ENCODE peak calls at places on chromosomes 3 and 15, in eight cellular contexts. K, G, J, E, W, B, R and Z are unnamed samples.

GRCh38 chr3:124396397-124396796 is 333.9 kb upstream of the UMPS start:
- DNase-seq in J (no peak), W (no peak), K (no peak), E (no peak), G (no peak), B (no peak), R (no peak), Z (no peak)

GRCh38 chr15:58467722-58468436 is 36.1 kb downstream of the LIPC start:
- DNase-seq in K (no peak), E (no peak), J (no peak), B (no peak), R (no peak), W (no peak), G (no peak), Z (no peak)

GRCh38 chr3:168467085-168467714 is 371.5 kb upstream of the GOLIM4 start:
- DNase-seq in E (peak; percentile 76), J (peak; percentile 67), W (no peak), B (peak; percentile 23), K (no peak), R (no peak), G (peak; percentile 44), Z (peak; percentile 6)

GRCh38 chr3:185983495-185984141 is 45.8 kb upstream of the TRA2B start:
- DNase-seq in B (peak; percentile 73), E (peak; percentile 95), K (peak; percentile 75), R (peak; percentile 76), W (no peak), J (peak; percentile 88), G (peak; percentile 86), Z (peak; percentile 85)

GRCh38 chr3:177358968-177359600 is 161.8 kb upstream of the TBL1XR1 start:
- DNase-seq in K (peak; percentile 77), G (peak; percentile 57), E (peak; percentile 80), R (peak; percentile 68), W (peak; percentile 11), B (peak; percentile 75), J (peak; percentile 74), Z (peak; percentile 75)

GRCh38 chr3:56366641-56366984 is 101.7 kb downstream of the ERC2 start:
- DNase-seq in E (no peak), K (no peak), R (no peak), B (no peak), J (peak; percentile 67), W (no peak), G (no peak), Z (no peak)

GRCh38 chr3:102063572-102063971 is 214.3 kb downstream of the NFKBIZ start:
- DNase-seq in J (no peak), B (no peak), E (no peak), G (no peak), K (no peak), W (no peak), R (no peak), Z (no peak)

GRCh38 chr3:141000027-141000663 is 51.0 kb upstream of the SPSB4 start:
- DNase-seq in R (peak; percentile 70), J (peak; percentile 81), W (no peak), B (peak; percentile 81), K (peak; percentile 75), E (peak; percentile 86), G (peak; percentile 82), Z (peak; percentile 58)

GRCh38 chr3:127676456-127676855 is 3.7 kb downstream of the ABTB1 start:
- DNase-seq in B (no peak), E (no peak), J (no peak), W (no peak), R (peak; percentile 10), K (peak; percentile 34), G (no peak), Z (no peak)

GRCh38 chr3:159126261-159127020 is 324.6 kb downstream of the MFSD1 start:
- DNase-seq in K (no peak), B (no peak), R (no peak), G (no peak), W (no peak), E (no peak), J (no peak), Z (no peak)

GRCh38 chr15:39817892-39818291 is 35.3 kb upstream of the FSIP1 start:
- DNase-seq in R (no peak), E (no peak), W (no peak), B (no peak), J (no peak), K (no peak), G (no peak), Z (no peak)

GRCh38 chr3:41143421-41144031 is 55.8 kb upstream of the CTNNB1 start:
- DNase-seq in K (no peak), J (no peak), G (no peak), B (no peak), R (no peak), E (no peak), W (no peak), Z (no peak)

GRCh38 chr3:52705688-52706686 is at the start of the genes GLT8D1 and SPCS1:
- DNase-seq in G (peak; percentile 93), K (peak; percentile 92), E (peak; percentile 93), J (peak; percentile 95), R (peak; percentile 82), B (peak; percentile 94), W (peak; percentile 45), Z (peak; percentile 96)

GRCh38 chr15:55362641-55363040 is 43.6 kb downstream of the PIGB start:
- DNase-seq in W (no peak), K (no peak), J (no peak), G (no peak), R (no peak), B (no peak), E (no peak), Z (no peak)

DNA sequence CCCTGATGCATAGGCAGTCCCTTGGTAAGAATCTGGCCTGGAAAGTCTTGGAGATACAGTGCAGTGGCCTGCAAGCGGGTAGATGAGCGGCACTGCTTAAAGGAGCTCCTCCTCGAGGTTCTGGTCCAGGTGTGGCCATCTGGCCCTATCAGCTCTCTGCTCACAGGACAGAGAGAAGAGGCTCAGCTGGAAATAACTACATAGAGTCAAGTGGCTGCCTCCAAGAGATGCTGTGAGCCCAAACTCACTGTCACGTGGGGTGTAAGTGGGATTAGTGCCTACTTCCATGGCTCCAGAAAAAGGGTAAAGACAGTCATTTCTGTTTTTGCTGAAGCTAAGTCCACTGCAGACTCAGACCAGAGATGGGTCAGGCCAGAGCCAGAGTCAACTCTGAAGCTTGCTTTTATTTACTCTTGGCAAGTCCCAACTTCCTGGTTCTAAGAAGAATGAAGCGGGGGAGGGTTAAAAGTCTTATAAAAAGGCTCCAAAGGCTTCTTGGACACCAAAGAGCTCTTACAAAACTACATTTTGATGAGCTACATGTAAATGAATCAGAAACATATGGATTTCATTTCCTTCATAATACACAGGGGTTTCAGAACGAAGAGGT is 77.2 kb downstream of the PDZRN3 start:
- DNase-seq in W (no peak), K (no peak), E (peak; percentile 29), R (no peak), G (no peak), B (no peak), J (no peak), Z (no peak)
- H3K4me3 ChIP-seq in W (no peak overlapping the region), K (no peak overlapping the region), E (no peak overlapping the region), R (no peak overlapping the region), G (no peak overlapping the region), B (no peak overlapping the region), J (no peak overlapping the region), Z (no peak overlapping the region)

DNA sequence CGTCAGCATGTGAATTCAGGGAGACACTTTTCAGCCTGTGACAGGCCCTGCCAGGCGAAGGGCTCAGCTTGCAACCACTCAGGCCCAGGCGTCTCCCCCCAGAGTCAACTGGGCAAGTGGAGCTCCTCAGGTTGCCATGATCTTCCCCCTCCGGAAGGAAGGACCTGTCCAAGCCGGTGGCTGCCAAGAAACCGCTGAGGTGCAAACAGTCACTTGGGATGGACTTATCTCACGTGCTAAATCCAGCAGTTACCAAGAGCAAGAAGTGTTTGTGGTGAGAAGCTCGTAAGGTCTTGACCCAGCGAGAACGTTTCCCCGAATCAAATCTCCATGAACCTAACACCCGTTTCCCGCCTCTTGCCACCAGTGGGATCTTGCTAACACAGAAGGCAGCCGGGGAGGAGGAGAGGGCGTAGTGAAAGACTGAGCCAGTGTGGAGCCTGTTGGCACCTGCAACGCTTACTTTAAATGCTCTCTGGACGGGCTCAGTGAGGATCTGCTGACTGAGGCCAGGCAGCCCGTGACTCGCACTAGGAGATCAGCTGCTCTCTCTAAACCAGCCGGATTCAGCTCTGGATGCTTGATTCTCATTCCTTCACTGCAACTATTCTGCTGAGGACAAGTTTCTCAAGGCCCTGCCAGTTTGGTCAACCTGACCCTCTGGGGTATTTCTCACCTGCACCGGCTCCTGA is 39.0 kb downstream of the IQSEC1 start:
- DNase-seq in B (peak; percentile 56), G (no peak), W (no peak), R (no peak), E (no peak), J (no peak), K (no peak), Z (no peak)
- H3K27me3 ChIP-seq in B (no peaks in the 10 kb centered on the region), G (no peaks in the 10 kb centered on the region), W (no peaks in the 10 kb centered on the region), R (no peaks in the 10 kb centered on the region), E (no peaks in the 10 kb centered on the region), J (no peaks in the 10 kb centered on the region), K (no peaks in the 10 kb centered on the region), Z (no peaks in the 10 kb centered on the region)

DNA sequence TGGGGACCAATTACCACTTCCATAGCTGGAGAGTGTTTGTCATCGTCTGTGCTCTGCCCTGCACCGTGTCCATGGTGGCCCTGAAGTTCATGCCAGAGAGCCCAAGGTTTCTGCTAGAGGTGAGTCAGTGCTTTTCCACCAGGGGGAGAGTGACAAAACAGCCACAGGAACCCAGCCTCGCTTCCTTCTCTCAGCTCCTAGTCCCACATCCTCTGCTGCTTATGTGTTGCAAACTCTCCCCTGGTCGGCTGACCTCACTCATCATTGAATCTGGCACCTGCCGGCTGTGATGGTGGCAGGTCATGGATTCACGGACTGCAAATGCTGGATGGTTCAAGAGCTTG is 158.4 kb downstream of the SV2B start:
- DNase-seq in J (no peak), R (peak; percentile 85), B (no peak), E (peak; percentile 60), W (no peak), G (no peak), K (no peak), Z (peak; percentile 44)
- H3K4me3 ChIP-seq in J (no peak overlapping the region), R (no peak overlapping the region), B (no peak overlapping the region), E (no peak overlapping the region), W (no peak overlapping the region), G (no peak overlapping the region), K (no peak overlapping the region), Z (no peak overlapping the region)

GRCh38 chr3:94500146-94500545 is 437.3 kb downstream of the NSUN3 start:
- DNase-seq in K (no peak), R (no peak), J (no peak), W (no peak), G (no peak), E (no peak), B (no peak), Z (no peak)

GRCh38 chr3:94494992-94495391 is 432.1 kb downstream of the NSUN3 start:
- DNase-seq in G (no peak), B (no peak), K (no peak), J (no peak), R (no peak), E (no peak), W (no peak), Z (no peak)
- H3K27me3 ChIP-seq in G (no peaks in the 10 kb centered on the region), B (no peaks in the 10 kb centered on the region), K (no peaks in the 10 kb centered on the region), J (no peaks in the 10 kb centered on the region), R (no peaks in the 10 kb centered on the region), E (no peaks in the 10 kb centered on the region), W (no peaks in the 10 kb centered on the region), Z (no peaks in the 10 kb centered on the region)

GRCh38 chr3:180990494-180990893 is 958 bp upstream of the DNAJC19 start:
- DNase-seq in R (no peak), B (no peak), G (no peak), J (no peak), E (no peak), K (no peak), W (no peak), Z (no peak)
- H3K4me3 ChIP-seq in R (peak overlapping the region; percentile 69), B (peak overlapping the region; percentile 96), G (peak overlapping the region; percentile 85), J (peak overlapping the region; percentile 67), E (peak overlapping the region; percentile 80), K (peak overlapping the region; percentile 82), W (peak overlapping the region; percentile 78), Z (no peak overlapping the region)

GRCh38 chr15:69891070-69891491 is 206.6 kb downstream of the TLE3 start:
- DNase-seq in G (no peak), B (no peak), E (no peak), K (no peak), R (no peak), J (peak; percentile 42), W (no peak), Z (no peak)
- H3K27me3 ChIP-seq in G (no peaks in the 10 kb centered on the region), B (no peaks in the 10 kb centered on the region), E (no peaks in the 10 kb centered on the region), K (no peaks in the 10 kb centered on the region), R (peaks cover 3% of the 10 kb centered on the region), J (no peaks in the 10 kb centered on the region), W (no peaks in the 10 kb centered on the region), Z (no peaks in the 10 kb centered on the region)